ENCODE peak calls at places on chromosomes 6 and 20, in four cellular contexts. One of them, this sample, is unnamed.

GRCh38 chr6:21079468-21080048 is 514.0 kb upstream of the SOX4 start:
- DNase-seq in CD4-positive, CD25-positive, alpha-beta regulatory T cell: no peak
- DNase-seq in foreskin fibroblast: peak
- DNase-seq in fibroblast of lung: peak
- DNase-seq in this sample: peak

GRCh38 chr20:51636123-51636522 is 93.6 kb upstream of the NFATC2 start:
- DNase-seq in CD4-positive, CD25-positive, alpha-beta regulatory T cell: no peak
- DNase-seq in foreskin fibroblast: no peak
- DNase-seq in fibroblast of lung: no peak
- DNase-seq in this sample: peak

GRCh38 chr6:90716345-90716744 is 129.5 kb upstream of the MAP3K7 start:
- DNase-seq in CD4-positive, CD25-positive, alpha-beta regulatory T cell: no peak
- DNase-seq in foreskin fibroblast: no peak
- DNase-seq in fibroblast of lung: no peak
- DNase-seq in this sample: no peak

GRCh38 chr6:105993341-105993740 is 92.8 kb upstream of the PRDM1 start:
- DNase-seq in CD4-positive, CD25-positive, alpha-beta regulatory T cell: no peak
- DNase-seq in foreskin fibroblast: no peak
- DNase-seq in fibroblast of lung: peak
- DNase-seq in this sample: peak

GRCh38 chr20:3613821-3614440 is 49.3 kb downstream of the GFRA4 start:
- DNase-seq in CD4-positive, CD25-positive, alpha-beta regulatory T cell: no peak
- DNase-seq in foreskin fibroblast: peak
- DNase-seq in fibroblast of lung: peak
- DNase-seq in this sample: peak

GRCh38 chr20:62445553-62446340 is 18.4 kb upstream of the RBBP8NL start:
- DNase-seq in CD4-positive, CD25-positive, alpha-beta regulatory T cell: no peak
- DNase-seq in foreskin fibroblast: no peak
- DNase-seq in fibroblast of lung: no peak
- DNase-seq in this sample: no peak

GRCh38 chr20:17606001-17606400 is 36.1 kb downstream of the DSTN start:
- DNase-seq in CD4-positive, CD25-positive, alpha-beta regulatory T cell: no peak
- DNase-seq in foreskin fibroblast: no peak
- DNase-seq in fibroblast of lung: no peak
- DNase-seq in this sample: no peak

GRCh38 chr20:57135875-57136274 is 130.6 kb downstream of the BMP7 start:
- DNase-seq in CD4-positive, CD25-positive, alpha-beta regulatory T cell: no peak
- DNase-seq in foreskin fibroblast: no peak
- DNase-seq in fibroblast of lung: no peak
- DNase-seq in this sample: no peak

GRCh38 chr6:19024737-19025136 is 637.6 kb downstream of the RNF144B start:
- DNase-seq in CD4-positive, CD25-positive, alpha-beta regulatory T cell: no peak
- DNase-seq in foreskin fibroblast: peak
- DNase-seq in fibroblast of lung: peak
- DNase-seq in this sample: peak

GRCh38 chr6:12608016-12608860 is 108.3 kb upstream of the PHACTR1 start:
- DNase-seq in CD4-positive, CD25-positive, alpha-beta regulatory T cell: no peak
- DNase-seq in foreskin fibroblast: peak
- DNase-seq in fibroblast of lung: no peak
- DNase-seq in this sample: peak

GRCh38 chr6:12279322-12280098 is 10.7 kb upstream of the EDN1 start:
- DNase-seq in CD4-positive, CD25-positive, alpha-beta regulatory T cell: no peak
- DNase-seq in foreskin fibroblast: peak
- DNase-seq in fibroblast of lung: no peak
- DNase-seq in this sample: peak

GRCh38 chr20:21503345-21503744 is 10.5 kb downstream of the NKX2-2 start:
- DNase-seq in CD4-positive, CD25-positive, alpha-beta regulatory T cell: no peak
- DNase-seq in foreskin fibroblast: no peak
- DNase-seq in fibroblast of lung: no peak
- DNase-seq in this sample: no peak

GRCh38 chr6:100612101-100612500 is 147.4 kb upstream of the SIM1 start:
- DNase-seq in CD4-positive, CD25-positive, alpha-beta regulatory T cell: no peak
- DNase-seq in foreskin fibroblast: no peak
- DNase-seq in fibroblast of lung: no peak
- DNase-seq in this sample: no peak

GRCh38 chr6:83467620-83468036 is 36.8 kb upstream of the ME1 start:
- DNase-seq in CD4-positive, CD25-positive, alpha-beta regulatory T cell: no peak
- DNase-seq in foreskin fibroblast: no peak
- DNase-seq in fibroblast of lung: no peak
- DNase-seq in this sample: no peak

GRCh38 chr20:21703740-21704407 is 1.6 kb upstream of the PAX1 start:
- DNase-seq in CD4-positive, CD25-positive, alpha-beta regulatory T cell: no peak
- DNase-seq in foreskin fibroblast: no peak
- DNase-seq in fibroblast of lung: no peak
- DNase-seq in this sample: no peak

GRCh38 chr20:63325554-63326313 is 32.7 kb downstream of the COL20A1 start:
- DNase-seq in CD4-positive, CD25-positive, alpha-beta regulatory T cell: no peak
- DNase-seq in foreskin fibroblast: no peak
- DNase-seq in fibroblast of lung: no peak
- DNase-seq in this sample: no peak

GRCh38 chr6:21522773-21523490 is 70.6 kb upstream of the SOX4 start:
- DNase-seq in CD4-positive, CD25-positive, alpha-beta regulatory T cell: no peak
- DNase-seq in foreskin fibroblast: no peak
- DNase-seq in fibroblast of lung: no peak
- DNase-seq in this sample: no peak

GRCh38 chr6:145813285-145814034 is 1.1 kb downstream of the FBXO30 start:
- DNase-seq in CD4-positive, CD25-positive, alpha-beta regulatory T cell: no peak
- DNase-seq in foreskin fibroblast: peak
- DNase-seq in fibroblast of lung: peak
- DNase-seq in this sample: peak

GRCh38 chr6:119979862-119980261 is 630.3 kb upstream of the MAN1A1 start:
- DNase-seq in CD4-positive, CD25-positive, alpha-beta regulatory T cell: no peak
- DNase-seq in foreskin fibroblast: peak
- DNase-seq in fibroblast of lung: peak
- DNase-seq in this sample: peak

GRCh38 chr20:10611357-10611756 is 62.4 kb downstream of the JAG1 start:
- DNase-seq in CD4-positive, CD25-positive, alpha-beta regulatory T cell: no peak
- DNase-seq in foreskin fibroblast: peak
- DNase-seq in fibroblast of lung: peak
- DNase-seq in this sample: peak

GRCh38 chr20:16437387-16437990 is 135.8 kb downstream of the KIF16B start:
- DNase-seq in CD4-positive, CD25-positive, alpha-beta regulatory T cell: no peak
- DNase-seq in foreskin fibroblast: no peak
- DNase-seq in fibroblast of lung: no peak
- DNase-seq in this sample: no peak

GRCh38 chr6:109373762-109374161 is 8.5 kb downstream of the CD164 start:
- DNase-seq in CD4-positive, CD25-positive, alpha-beta regulatory T cell: no peak
- DNase-seq in foreskin fibroblast: no peak
- DNase-seq in fibroblast of lung: no peak
- DNase-seq in this sample: no peak

GRCh38 chr6:105482227-105482839 is 79.5 kb upstream of the PREP start:
- DNase-seq in CD4-positive, CD25-positive, alpha-beta regulatory T cell: no peak
- DNase-seq in foreskin fibroblast: peak
- DNase-seq in fibroblast of lung: peak
- DNase-seq in this sample: peak

GRCh38 chr6:41439524-41440418 is 104.4 kb downstream of the NCR2 start:
- DNase-seq in CD4-positive, CD25-positive, alpha-beta regulatory T cell: no peak
- DNase-seq in foreskin fibroblast: no peak
- DNase-seq in fibroblast of lung: no peak
- DNase-seq in this sample: no peak

GRCh38 chr6:109059148-109059547 is 35.5 kb downstream of the SESN1 start:
- DNase-seq in CD4-positive, CD25-positive, alpha-beta regulatory T cell: no peak
- DNase-seq in foreskin fibroblast: peak
- DNase-seq in fibroblast of lung: peak
- DNase-seq in this sample: peak

GRCh38 chr6:1593286-1593957 is 16.3 kb upstream of the FOXC1 start:
- DNase-seq in CD4-positive, CD25-positive, alpha-beta regulatory T cell: no peak
- DNase-seq in foreskin fibroblast: no peak
- DNase-seq in fibroblast of lung: no peak
- DNase-seq in this sample: no peak

GRCh38 chr6:1594495-1595200 is 15.1 kb upstream of the FOXC1 start:
- DNase-seq in CD4-positive, CD25-positive, alpha-beta regulatory T cell: no peak
- DNase-seq in foreskin fibroblast: no peak
- DNase-seq in fibroblast of lung: no peak
- DNase-seq in this sample: no peak

GRCh38 chr6:1595271-1596087 is 14.2 kb upstream of the FOXC1 start:
- DNase-seq in CD4-positive, CD25-positive, alpha-beta regulatory T cell: no peak
- DNase-seq in foreskin fibroblast: no peak
- DNase-seq in fibroblast of lung: no peak
- DNase-seq in this sample: no peak

GRCh38 chr6:1592852-1593251 is 16.9 kb upstream of the FOXC1 start:
- DNase-seq in CD4-positive, CD25-positive, alpha-beta regulatory T cell: no peak
- DNase-seq in foreskin fibroblast: no peak
- DNase-seq in fibroblast of lung: no peak
- DNase-seq in this sample: no peak

DNA sequence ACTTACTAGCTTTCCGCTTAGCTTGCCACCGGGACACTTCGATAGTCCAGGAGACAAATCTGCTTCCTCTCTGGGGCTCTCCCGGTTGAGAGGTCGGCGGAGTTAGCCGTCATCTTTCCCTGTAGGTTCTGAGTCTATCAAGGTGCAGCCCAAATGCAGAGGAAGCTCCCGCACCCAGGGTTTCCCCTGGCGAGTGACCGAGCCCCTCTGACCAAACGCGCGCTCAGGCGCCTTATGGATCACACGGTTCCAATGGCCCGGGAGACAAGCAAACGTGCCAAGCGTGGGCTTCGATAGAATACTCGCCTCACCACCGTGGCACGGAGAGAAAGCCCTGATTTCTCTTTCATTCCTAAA is 15.8 kb upstream of the FOXC1 start:
- DNase-seq in CD4-positive, CD25-positive, alpha-beta regulatory T cell: no peak
- DNase-seq in foreskin fibroblast: no peak
- DNase-seq in fibroblast of lung: no peak
- DNase-seq in this sample: no peak
- H3K4me3 ChIP-seq in CD4-positive, CD25-positive, alpha-beta regulatory T cell: no peak
- H3K4me3 ChIP-seq in foreskin fibroblast: no peak
- H3K4me3 ChIP-seq in fibroblast of lung: no peak
- H3K4me3 ChIP-seq in this sample: no peak

GRCh38 chr6:118860363-118860762 is 33.6 kb upstream of the ASF1A start:
- DNase-seq in CD4-positive, CD25-positive, alpha-beta regulatory T cell: no peak
- DNase-seq in foreskin fibroblast: no peak
- DNase-seq in fibroblast of lung: no peak
- DNase-seq in this sample: no peak

GRCh38 chr6:118856301-118856700 is 37.7 kb upstream of the ASF1A start:
- DNase-seq in CD4-positive, CD25-positive, alpha-beta regulatory T cell: no peak
- DNase-seq in foreskin fibroblast: no peak
- DNase-seq in fibroblast of lung: no peak
- DNase-seq in this sample: no peak

GRCh38 chr6:118860880-118861279 is 33.1 kb upstream of the ASF1A start:
- DNase-seq in CD4-positive, CD25-positive, alpha-beta regulatory T cell: no peak
- DNase-seq in foreskin fibroblast: no peak
- DNase-seq in fibroblast of lung: no peak
- DNase-seq in this sample: no peak

GRCh38 chr6:118862443-118862842 is 31.5 kb upstream of the ASF1A start:
- DNase-seq in CD4-positive, CD25-positive, alpha-beta regulatory T cell: no peak
- DNase-seq in foreskin fibroblast: no peak
- DNase-seq in fibroblast of lung: no peak
- DNase-seq in this sample: no peak

DNA sequence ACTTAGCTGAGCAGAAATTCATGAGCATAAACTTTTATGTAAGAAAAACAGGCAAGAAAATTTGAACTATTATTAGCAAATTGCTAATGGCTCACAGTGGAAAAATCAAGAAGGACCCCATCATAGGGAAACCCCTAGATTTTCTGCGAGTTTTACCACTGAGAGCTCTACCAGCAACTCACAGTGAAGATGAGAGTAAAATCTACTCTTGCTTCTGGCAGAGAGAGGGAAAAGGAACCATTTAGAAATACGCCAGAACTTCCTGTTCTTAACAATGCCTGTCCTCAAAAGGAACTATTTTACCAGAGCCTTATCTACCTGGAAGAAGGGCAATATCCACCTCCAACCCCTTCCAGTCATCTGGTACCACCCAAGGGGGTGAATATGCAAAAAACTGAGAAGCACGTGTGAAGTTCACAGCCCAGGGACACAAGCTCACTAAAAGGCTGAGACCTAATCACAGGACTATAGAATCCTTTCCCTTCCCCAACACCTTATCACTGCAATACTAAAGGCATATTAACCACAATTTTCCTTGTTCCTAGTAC is 34.4 kb upstream of the ASF1A start:
- DNase-seq in CD4-positive, CD25-positive, alpha-beta regulatory T cell: no peak
- DNase-seq in foreskin fibroblast: no peak
- DNase-seq in fibroblast of lung: no peak
- DNase-seq in this sample: no peak
- H3K4me3 ChIP-seq in CD4-positive, CD25-positive, alpha-beta regulatory T cell: no peak
- H3K4me3 ChIP-seq in foreskin fibroblast: no peak
- H3K4me3 ChIP-seq in fibroblast of lung: no peak
- H3K4me3 ChIP-seq in this sample: no peak

DNA sequence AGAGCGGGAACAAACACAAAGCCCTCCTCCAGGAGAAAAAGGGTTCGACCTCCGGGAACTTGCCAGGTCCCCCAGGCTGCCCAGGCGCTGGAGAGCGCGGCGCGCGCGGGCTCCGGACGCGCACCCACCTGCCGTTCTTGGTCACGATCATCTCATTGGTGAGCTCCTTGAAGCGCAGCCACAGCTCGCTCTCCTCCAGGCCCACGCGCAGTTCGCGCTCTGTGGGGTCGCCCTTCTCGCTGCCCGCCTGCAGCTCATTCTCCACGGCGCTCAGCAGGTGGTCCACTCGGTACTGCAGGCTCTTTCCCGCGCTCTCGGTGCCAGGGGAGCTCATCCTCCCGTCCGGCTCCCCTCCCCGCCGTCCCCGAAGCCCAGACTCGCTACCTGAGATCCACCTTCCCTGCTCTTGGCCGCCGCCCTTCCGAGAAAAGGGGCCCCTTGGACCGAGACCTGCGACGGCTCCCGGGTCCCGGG is 356 bp downstream of the TBXT start:
- DNase-seq in CD4-positive, CD25-positive, alpha-beta regulatory T cell: no peak
- DNase-seq in foreskin fibroblast: no peak
- DNase-seq in fibroblast of lung: no peak
- DNase-seq in this sample: no peak
- H3K4me3 ChIP-seq in CD4-positive, CD25-positive, alpha-beta regulatory T cell: no peak
- H3K4me3 ChIP-seq in foreskin fibroblast: no peak
- H3K4me3 ChIP-seq in fibroblast of lung: no peak
- H3K4me3 ChIP-seq in this sample: no peak

GRCh38 chr20:32966382-32966781 is 37.9 kb downstream of the SUN5 start:
- DNase-seq in CD4-positive, CD25-positive, alpha-beta regulatory T cell: no peak
- DNase-seq in foreskin fibroblast: no peak
- DNase-seq in fibroblast of lung: no peak
- DNase-seq in this sample: no peak
- H3K4me3 ChIP-seq in CD4-positive, CD25-positive, alpha-beta regulatory T cell: peak
- H3K4me3 ChIP-seq in foreskin fibroblast: no peak
- H3K4me3 ChIP-seq in fibroblast of lung: no peak
- H3K4me3 ChIP-seq in this sample: no peak

GRCh38 chr20:25051386-25052155 is 6.4 kb downstream of the ACSS1 start:
- DNase-seq in CD4-positive, CD25-positive, alpha-beta regulatory T cell: no peak
- DNase-seq in foreskin fibroblast: no peak
- DNase-seq in fibroblast of lung: no peak
- DNase-seq in this sample: no peak

GRCh38 chr20:25053207-25054132 is 4.5 kb downstream of the ACSS1 start:
- DNase-seq in CD4-positive, CD25-positive, alpha-beta regulatory T cell: no peak
- DNase-seq in foreskin fibroblast: peak
- DNase-seq in fibroblast of lung: peak
- DNase-seq in this sample: peak

GRCh38 chr20:25054133-25054820 is 3.7 kb downstream of the ACSS1 start:
- DNase-seq in CD4-positive, CD25-positive, alpha-beta regulatory T cell: no peak
- DNase-seq in foreskin fibroblast: no peak
- DNase-seq in fibroblast of lung: no peak
- DNase-seq in this sample: no peak

GRCh38 chr20:25050501-25051350 is 7.2 kb downstream of the ACSS1 start:
- DNase-seq in CD4-positive, CD25-positive, alpha-beta regulatory T cell: no peak
- DNase-seq in foreskin fibroblast: no peak
- DNase-seq in fibroblast of lung: no peak
- DNase-seq in this sample: no peak

GRCh38 chr20:25052255-25053206 is 5.4 kb downstream of the ACSS1 start:
- DNase-seq in CD4-positive, CD25-positive, alpha-beta regulatory T cell: no peak
- DNase-seq in foreskin fibroblast: no peak
- DNase-seq in fibroblast of lung: peak
- DNase-seq in this sample: peak
- H3K4me3 ChIP-seq in CD4-positive, CD25-positive, alpha-beta regulatory T cell: no peak
- H3K4me3 ChIP-seq in foreskin fibroblast: no peak
- H3K4me3 ChIP-seq in fibroblast of lung: no peak
- H3K4me3 ChIP-seq in this sample: no peak